ENCODE peak calls at places on chromosomes 16 and 17, in nine cellular contexts. V is HCT116, I is K562, C is A549, D is GM12878, W is HL-60, Z is SK-N-SH, H is GM23338, K is HepG2. G is an unnamed sample.
A peak's percentile ranks its signal among the peaks of the same experiment; 100 is the strongest.

GRCh38 chr17:46002311-46002972 is 3.4 kb downstream of the STH start:
- DNase-seq in Z (peak; percentile 89), I (peak; percentile 74), W (peak; percentile 60), D (peak; percentile 16), C (peak; percentile 78), H (peak; percentile 84), K (peak; percentile 75), V (peak; percentile 43), G (peak; percentile 20)

GRCh38 chr16:56421313-56421712 is 4.0 kb downstream of the AMFR start:
- DNase-seq in H (no peak), K (no peak), I (no peak), D (peak; percentile 44), Z (no peak), C (no peak), W (no peak), V (no peak), G (no peak)

GRCh38 chr17:38881600-38882191 is 11.8 kb downstream of the LASP1 start:
- DNase-seq in I (peak; percentile 72), W (peak; percentile 80), V (no peak), D (no peak), H (no peak), K (no peak), Z (peak; percentile 63), C (no peak), G (no peak)

GRCh38 chr17:56737741-56738161 is 96.0 kb downstream of the C17orf67 start:
- DNase-seq in V (no peak), K (no peak), H (no peak), D (no peak), I (no peak), Z (no peak), C (no peak), W (peak; percentile 9), G (no peak)

GRCh38 chr17:67434061-67434525 is 57.0 kb downstream of the PITPNC1 start:
- DNase-seq in V (no peak), I (no peak), K (no peak), H (no peak), D (no peak), Z (no peak), W (peak; percentile 97), C (no peak), G (no peak)

GRCh38 chr16:48206594-48207242 is 37.4 kb upstream of the LONP2 start:
- DNase-seq in K (peak; percentile 69), H (no peak), Z (no peak), I (no peak), V (no peak), C (no peak), W (no peak), D (no peak), G (no peak)

GRCh38 chr17:59108400-59109102 is 1.9 kb upstream of the TRIM37 start:
- DNase-seq in V (no peak), Z (no peak), W (no peak), D (no peak), I (no peak), H (no peak), K (no peak), C (no peak), G (no peak)

GRCh38 chr17:6831662-6832263 is at the start of gene TEKT1:
- DNase-seq in I (no peak), Z (peak; percentile 45), W (peak; percentile 51), K (peak; percentile 77), V (no peak), C (peak; percentile 86), D (no peak), H (peak; percentile 97), G (no peak)

GRCh38 chr17:28460901-28461300 is 12.5 kb upstream of the SLC13A2 start:
- DNase-seq in K (no peak), I (no peak), H (no peak), Z (no peak), C (no peak), D (no peak), W (no peak), V (no peak), G (no peak)

GRCh38 chr17:58409432-58409831 is 7.9 kb downstream of the RNF43 start:
- DNase-seq in H (no peak), V (no peak), Z (no peak), D (no peak), C (no peak), W (no peak), I (no peak), K (no peak), G (no peak)

GRCh38 chr17:35537569-35538209 is at the start of gene SLFN12L:
- DNase-seq in K (no peak), W (no peak), V (no peak), C (no peak), D (no peak), I (peak; percentile 26), Z (no peak), H (no peak), G (no peak)

GRCh38 chr16:78126662-78127061 is 27.2 kb downstream of the WWOX start:
- DNase-seq in K (no peak), D (no peak), Z (no peak), C (no peak), H (no peak), W (no peak), I (no peak), V (no peak), G (no peak)

GRCh38 chr17:44110823-44111633 is 12.4 kb downstream of the HDAC5 start:
- DNase-seq in W (peak; percentile 98), K (peak; percentile 96), H (peak; percentile 95), V (no peak), Z (peak; percentile 96), D (peak; percentile 52), I (peak; percentile 95), C (peak; percentile 86), G (no peak)

GRCh38 chr17:69864531-69864930 is 210.5 kb upstream of the KCNJ16 start:
- DNase-seq in H (no peak), I (no peak), C (no peak), Z (no peak), W (no peak), D (no peak), K (no peak), V (no peak), G (no peak)

GRCh38 chr17:77528516-77529327 is 388.0 kb downstream of the SEC14L1 start:
- DNase-seq in W (no peak), I (no peak), C (no peak), V (no peak), H (peak; percentile 87), Z (peak; percentile 95), D (no peak), K (no peak), G (no peak)

GRCh38 chr17:82658331-82658730 is 10.1 kb upstream of the WDR45B start:
- DNase-seq in D (no peak), C (no peak), H (no peak), W (no peak), Z (no peak), K (no peak), V (no peak), I (no peak), G (no peak)

GRCh38 chr16:85412911-85413520 is 200.1 kb upstream of the GSE1 start:
- DNase-seq in D (no peak), W (no peak), K (no peak), Z (no peak), C (no peak), H (no peak), I (no peak), V (no peak), G (no peak)
- TF ChIP-seq REST in D (no peak), W (no peak), K (no peak), Z (no peak), C (no peak), H (no peak), I (no peak), V (no peak), G (no peak)

GRCh38 chr16:15482068-15482747 is 47.8 kb downstream of the BMERB1 start:
- DNase-seq in C (peak; percentile 99), K (peak; percentile 99), Z (peak; percentile 28), V (peak; percentile 99), D (no peak), I (peak; percentile 46), H (peak; percentile 75), W (no peak), G (peak; percentile 98)
- TF ChIP-seq REST in C (no peak), K (no peak), Z (no peak), V (no peak), D (no peak), I (no peak), H (no peak), W (no peak), G (no peak)

GRCh38 chr16:28538733-28539596 is at the start of gene NUPR1:
- DNase-seq in D (no peak), H (no peak), V (no peak), C (peak; percentile 63), I (no peak), K (peak; percentile 89), Z (no peak), W (no peak), G (peak; percentile 75)

GRCh38 chr16:28537964-28538732 is 626 bp downstream of the NUPR1 start:
- DNase-seq in V (no peak), Z (no peak), I (no peak), W (no peak), C (no peak), D (no peak), H (no peak), K (no peak), G (no peak)

GRCh38 chr16:28532940-28533647 is 5.7 kb downstream of the NUPR1 start:
- DNase-seq in Z (no peak), V (no peak), H (no peak), W (no peak), C (no peak), I (no peak), D (no peak), K (peak; percentile 50), G (no peak)

GRCh38 chr16:28534542-28535373 is 4.0 kb downstream of the NUPR1 start:
- DNase-seq in I (no peak), W (peak; percentile 99), K (no peak), C (no peak), H (no peak), D (no peak), Z (no peak), V (no peak), G (no peak)

DNA sequence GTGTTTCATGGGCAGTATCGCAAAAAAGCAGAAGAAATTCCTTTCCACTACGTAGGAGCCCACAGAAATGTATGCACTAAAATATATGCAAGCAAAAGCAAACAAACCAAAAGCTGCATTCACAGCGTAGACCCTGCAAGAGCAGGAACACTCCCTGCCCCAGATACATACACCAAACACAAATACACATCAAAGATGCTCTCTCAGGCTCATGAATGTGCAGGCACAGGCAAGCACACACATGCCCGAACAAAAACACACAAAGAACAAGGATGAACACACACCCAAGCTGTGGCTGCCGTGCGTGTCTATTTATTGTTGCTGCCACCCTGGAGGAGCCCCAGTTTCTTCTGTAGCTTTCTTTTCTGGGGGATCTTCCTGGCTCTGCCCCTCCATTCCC is 1.7 kb downstream of the NUPR1 start:
- DNase-seq in W (no peak), C (no peak), H (no peak), I (no peak), D (no peak), K (peak; percentile 35), Z (no peak), V (no peak), G (no peak)
- TF ChIP-seq REST in W (no peak), C (no peak), H (no peak), I (no peak), D (no peak), K (no peak), Z (no peak), V (no peak), G (no peak)

DNA sequence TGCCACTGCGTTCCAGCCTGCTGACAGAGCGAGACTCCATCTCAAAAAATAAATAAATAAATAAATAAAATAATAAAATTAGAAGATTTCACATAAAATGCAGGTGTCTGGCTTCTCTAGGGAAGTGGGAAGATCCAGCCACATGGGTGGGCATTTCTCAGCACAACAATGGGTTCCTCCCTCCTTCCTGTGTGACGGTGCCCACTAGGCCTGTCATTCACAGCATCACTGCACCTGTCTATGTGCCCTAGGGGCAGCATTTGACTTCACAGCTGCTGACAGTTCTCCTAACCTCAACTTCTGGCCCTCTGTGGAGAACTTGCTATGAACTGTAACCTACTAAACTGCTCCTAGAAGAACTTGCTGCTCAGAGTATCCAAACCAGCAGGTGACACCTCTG is 3.0 kb downstream of the ABHD15 start:
- DNase-seq in C (no peak), W (no peak), H (no peak), K (no peak), Z (no peak), D (no peak), I (no peak), V (no peak), G (no peak)
- TF ChIP-seq REST in C (no peak), W (no peak), H (no peak), K (no peak), Z (no peak), D (no peak), I (no peak), V (no peak), G (no peak)